ENCODE peak calls at places on chromosomes 11 and 22, in five cellular contexts. R is HFF-Myc; D is activated T-helper 1 cell treated with anti-CD3 and anti-CD28 coated beads, Interleukin-2, amount 50 U/mL, for 16 hours; F is NCI-H774; P is CD14-positive monocyte. S is an unnamed sample.

GRCh38 chr11:85827768-85828639 is 17.1 kb upstream of the SYTL2 start:
- DNase-seq in D (no peak), R (peak; percentile 66), P (no peak), F (no peak), S (peak; percentile 96)

GRCh38 chr11:34656062-34656720 is 35.3 kb downstream of the EHF start:
- DNase-seq in R (no peak), P (no peak), F (no peak), D (no peak), S (no peak)

GRCh38 chr22:29617922-29618629 is 14.6 kb downstream of the NF2 start:
- DNase-seq in P (no peak), D (no peak), F (no peak), R (no peak), S (peak; percentile 58)

GRCh38 chr11:3894128-3894731 is 38.8 kb downstream of the STIM1 start:
- DNase-seq in P (peak; percentile 58), F (no peak), D (no peak), R (no peak), S (peak; percentile 71)

GRCh38 chr11:132822294-132822693 is 710.0 kb downstream of the OPCML start:
- DNase-seq in F (no peak), R (no peak), D (no peak), P (no peak), S (no peak)

GRCh38 chr11:102914238-102915043 is 39.7 kb upstream of the MMP12 start:
- DNase-seq in P (no peak), D (no peak), R (peak; percentile 33), F (no peak), S (peak; percentile 62)

GRCh38 chr11:119729581-119730346 is 764 bp upstream of the NECTIN1 start:
- DNase-seq in D (no peak), R (peak; percentile 47), P (no peak), F (peak; percentile 44), S (peak; percentile 86)

GRCh38 chr11:1049911-1050580 is 13.5 kb upstream of the MUC6 start:
- DNase-seq in R (no peak), D (no peak), P (no peak), F (no peak), S (no peak)

GRCh38 chr11:1750481-1750839 is at the start of gene IFITM10:
- DNase-seq in F (no peak), R (no peak), D (no peak), P (no peak), S (peak; percentile 19)

GRCh38 chr11:122633219-122633829 is 22.2 kb upstream of the UBASH3B start:
- DNase-seq in P (no peak), R (no peak), F (no peak), D (no peak), S (peak; percentile 74)

S was measured in EH.